ENCODE peak calls at places on chromosome 9, in nine cellular contexts. J, W, Z, T, R, E, D, U and A are unnamed samples.

GRCh38 chr9:136769710-136770191 is 5.4 kb upstream of the LCN15 start:
- DNase-seq in J (peak; percentile 31), W (no peak), Z (peak; percentile 43), T (peak; percentile 74), R (no peak), E (peak; percentile 96), D (peak; percentile 34), U (no peak), A (no peak)

GRCh38 chr9:125995006-125995405 is 247.8 kb downstream of the PBX3 start:
- DNase-seq in J (no peak), W (no peak), Z (no peak), T (no peak), R (no peak), E (peak; percentile 15), D (no peak), U (no peak), A (no peak)

GRCh38 chr9:79807966-79808365 is 236.2 kb downstream of the TLE4 start:
- DNase-seq in J (no peak), W (no peak), Z (no peak), T (no peak), R (no peak), E (no peak), D (no peak), U (no peak), A (no peak)

GRCh38 chr9:86281577-86282076 is 711 bp downstream of the ISCA1 start:
- DNase-seq in J (peak; percentile 20), W (no peak), Z (no peak), T (no peak), R (no peak), E (no peak), D (peak; percentile 56), U (peak; percentile 5), A (peak; percentile 83)

GRCh38 chr9:125085703-125086477 is 57.4 kb downstream of the SCAI start:
- DNase-seq in J (no peak), W (no peak), Z (no peak), T (no peak), R (no peak), E (no peak), D (no peak), U (no peak), A (no peak)

GRCh38 chr9:70496244-70496643 is 81.8 kb upstream of the KLF9 start:
- DNase-seq in J (no peak), W (no peak), Z (no peak), T (no peak), R (no peak), E (no peak), D (no peak), U (no peak), A (no peak)

GRCh38 chr9:20552874-20553624 is 69.2 kb downstream of the MLLT3 start:
- DNase-seq in J (no peak), W (no peak), Z (no peak), T (no peak), R (peak; percentile 75), E (no peak), D (peak; percentile 66), U (no peak), A (peak; percentile 15)

GRCh38 chr9:112174223-112174964 is 703 bp downstream of the SUSD1 start:
- DNase-seq in J (peak; percentile 16), W (no peak), Z (peak; percentile 63), T (peak; percentile 57), R (peak; percentile 77), E (peak; percentile 92), D (peak; percentile 85), U (peak; percentile 56), A (peak; percentile 85)

GRCh38 chr9:127014210-127014609 is 99.6 kb downstream of the RALGPS1 start:
- DNase-seq in J (no peak), W (no peak), Z (no peak), T (no peak), R (no peak), E (no peak), D (no peak), U (no peak), A (no peak)

GRCh38 chr9:113737414-113738271 is 138.5 kb upstream of the ZNF618 start:
- DNase-seq in J (peak; percentile 47), W (peak; percentile 20), Z (no peak), T (peak; percentile 28), R (peak; percentile 39), E (peak; percentile 50), D (peak; percentile 78), U (peak; percentile 34), A (peak; percentile 27)

GRCh38 chr9:137085918-137086530 is 761 bp upstream of the MAN1B1 start:
- DNase-seq in J (no peak), W (no peak), Z (no peak), T (peak; percentile 19), R (no peak), E (peak; percentile 69), D (peak; percentile 51), U (no peak), A (peak; percentile 40)

GRCh38 chr9:8660383-8660782 is 860.8 kb upstream of the DMAC1 start:
- DNase-seq in J (no peak), W (no peak), Z (no peak), T (no peak), R (peak; percentile 42), E (no peak), D (no peak), U (no peak), A (peak; percentile 32)

GRCh38 chr9:78539904-78540303 is 243.0 kb downstream of the PSAT1 start:
- DNase-seq in J (no peak), W (peak; percentile 82), Z (no peak), T (no peak), R (no peak), E (no peak), D (peak; percentile 48), U (peak; percentile 34), A (no peak)

GRCh38 chr9:4796988-4797956 is 4.5 kb downstream of the RCL1 start:
- DNase-seq in J (peak; percentile 65), W (no peak), Z (no peak), T (peak; percentile 19), R (no peak), E (peak; percentile 51), D (peak; percentile 62), U (peak; percentile 20), A (peak; percentile 38)

GRCh38 chr9:129235931-129236331 is 57.9 kb upstream of the IER5L start:
- DNase-seq in J (no peak), W (no peak), Z (peak; percentile 44), T (no peak), R (no peak), E (no peak), D (no peak), U (no peak), A (peak; percentile 50)